ENCODE peak calls at places on chromosomes 4 and X, in five cellular contexts. H, L, E, J and U are unnamed samples.

GRCh38 chrX:19628006-19628575 is 112.8 kb upstream of the MAP3K15 start:
- DNase-seq in E (no peak), L (no peak), J (no peak), H (no peak), U (no peak)

GRCh38 chr4:176534566-176534965 is 214.8 kb downstream of the SPCS3 start:
- DNase-seq in L (no peak), H (no peak), J (no peak), E (no peak), U (no peak)

GRCh38 chr4:54176202-54176601 is 52.9 kb upstream of the PDGFRA start:
- DNase-seq in H (no peak), E (no peak), L (no peak), J (no peak), U (no peak)

GRCh38 chrX:19698125-19698524 is 182.8 kb upstream of the MAP3K15 start:
- DNase-seq in H (no peak), E (no peak), L (no peak), J (no peak), U (no peak)

GRCh38 chr4:59956366-59956765 is 1243.8 kb upstream of the ADGRL3 start:
- DNase-seq in H (no peak), L (no peak), E (no peak), J (no peak), U (no peak)

GRCh38 chrX:29746326-29746725 is 469.0 kb upstream of the MAGEB2 start:
- DNase-seq in L (no peak), J (no peak), H (no peak), E (no peak), U (no peak)

GRCh38 chrX:123851010-123851409 is 8.8 kb upstream of the XIAP start:
- DNase-seq in J (no peak), E (no peak), H (no peak), L (no peak), U (no peak)

GRCh38 chrX:68286076-68286475 is 147.2 kb downstream of the OPHN1 start:
- DNase-seq in J (no peak), E (no peak), L (no peak), H (no peak), U (no peak)

GRCh38 chrX:108735680-108736508 is 469 bp downstream of the IRS4 start:
- DNase-seq in L (no peak), E (no peak), J (no peak), H (no peak), U (no peak)

GRCh38 chr4:122117743-122118142 is 34.4 kb upstream of the BLTP1 start:
- DNase-seq in L (peak), E (no peak), H (no peak), J (no peak), U (peak)

GRCh38 chr4:52822583-52823477 is 39.3 kb upstream of the RASL11B start:
- DNase-seq in L (no peak), J (no peak), E (no peak), H (no peak), U (no peak)

GRCh38 chr4:178577933-178578332 is 1135.7 kb upstream of the AGA start:
- DNase-seq in J (no peak), E (no peak), H (no peak), L (no peak), U (no peak)

GRCh38 chr4:89024051-89024675 is 32.8 kb downstream of the FAM13A start:
- DNase-seq in E (peak), L (no peak), H (no peak), J (no peak), U (peak)

GRCh38 chrX:17976955-17977354 is 115.9 kb upstream of the RAI2 start:
- DNase-seq in H (no peak), E (no peak), J (no peak), L (no peak), U (no peak)

GRCh38 chr4:17690898-17691297 is 76.5 kb downstream of the MED28 start:
- DNase-seq in J (no peak), L (no peak), H (no peak), E (no peak), U (no peak)

GRCh38 chrX:358651-359143 is 28.0 kb downstream of the PPP2R3B start:
- DNase-seq in L (no peak), H (no peak), J (no peak), E (no peak), U (no peak)

GRCh38 chrX:107154787-107155620 is 36.4 kb upstream of the RBM41 start:
- DNase-seq in E (no peak), L (no peak), J (no peak), H (no peak), U (no peak)

GRCh38 chrX:49995021-49995731 is 72.8 kb downstream of the CLCN5 start:
- DNase-seq in L (no peak), H (no peak), J (no peak), E (no peak), U (no peak)

GRCh38 chr4:138919094-138919936 is 96.3 kb upstream of the NOCT start:
- DNase-seq in L (no peak), J (no peak), H (peak), E (peak), U (peak)

GRCh38 chr4:60683357-60683756 is 516.8 kb upstream of the ADGRL3 start:
- DNase-seq in J (no peak), L (no peak), E (no peak), H (no peak), U (no peak)

GRCh38 chrX:115949900-115950822 is 220.4 kb upstream of the AGTR2 start:
- DNase-seq in J (no peak), E (peak), H (no peak), L (no peak), U (no peak)

GRCh38 chr4:163194593-163194992 is 27.9 kb upstream of the NAF1 start:
- DNase-seq in L (no peak), E (no peak), H (no peak), J (no peak), U (no peak)

GRCh38 chrX:95071621-95072020 is 1397.6 kb downstream of the FAM133A start:
- DNase-seq in H (no peak), E (no peak), J (no peak), L (no peak), U (no peak)

GRCh38 chrX:149280011-149280410 is 225.1 kb downstream of the IDS start:
- DNase-seq in E (no peak), J (no peak), L (no peak), H (no peak), U (no peak)

GRCh38 chrX:130261494-130261893 is 7.2 kb downstream of the ZNF280C start:
- DNase-seq in E (no peak), H (no peak), L (no peak), J (no peak), U (no peak)

GRCh38 chrX:148535639-148536038 is 35.2 kb downstream of the AFF2 start:
- DNase-seq in J (no peak), H (no peak), L (no peak), E (no peak), U (no peak)

GRCh38 chr4:151538963-151539362 is 130.0 kb downstream of the FHIP1A start:
- DNase-seq in E (no peak), H (no peak), J (no peak), L (no peak), U (no peak)

GRCh38 chrX:15447985-15448639 is 45.0 kb downstream of the PIR start:
- DNase-seq in H (no peak), L (no peak), E (no peak), J (no peak), U (no peak)

GRCh38 chr4:4663028-4663427 is 121.2 kb upstream of the STX18 start:
- DNase-seq in J (no peak), H (no peak), E (no peak), L (no peak), U (no peak)

GRCh38 chrX:132219343-132219768 is at the start of gene RAP2C:
- DNase-seq in J (peak), E (peak), H (peak), L (peak), U (peak)

GRCh38 chrX:68429216-68429615 is 4.1 kb downstream of the OPHN1 start:
- DNase-seq in L (no peak), J (no peak), E (no peak), H (no peak), U (no peak)

GRCh38 chrX:140447150-140447549 is 57.7 kb downstream of the SOX3 start:
- DNase-seq in L (no peak), H (no peak), J (no peak), E (no peak), U (no peak)

GRCh38 chrX:11239230-11239629 is 54.0 kb upstream of the AMELX start:
- DNase-seq in L (no peak), E (no peak), H (no peak), J (no peak), U (no peak)

GRCh38 chr4:82561745-82562552 is at the start of gene TMEM150C:
- DNase-seq in H (peak), E (no peak), L (no peak), J (no peak), U (no peak)

GRCh38 chrX:1576201-1577101 is 15.0 kb upstream of the AKAP17A start:
- DNase-seq in E (no peak), L (no peak), J (no peak), H (no peak), U (no peak)